ENCODE peak calls at places on chromosome 17, in ten cellular contexts. U, Y, X, V, H, Z, Q, K, J and B are unnamed samples.

GRCh38 chr17:50048146-50048720 is 7.7 kb upstream of the ITGA3 start:
- DNase-seq in U (no peak), Y (no peak), X (no peak), V (no peak), H (no peak), Z (peak), Q (no peak), K (no peak), J (peak), B (no peak)

GRCh38 chr17:57724038-57724728 is 20.9 kb downstream of the CCDC182 start:
- DNase-seq in U (no peak), Y (no peak), X (no peak), V (no peak), H (no peak), Z (no peak), Q (peak), K (peak), J (no peak), B (no peak)

GRCh38 chr17:58679263-58680037 is 12.4 kb downstream of the TEX14 start:
- DNase-seq in U (no peak), Y (no peak), X (no peak), V (no peak), H (no peak), Z (peak), Q (peak), K (no peak), J (peak), B (peak)

GRCh38 chr17:4554997-4555799 is at the start of gene MYBBP1A:
- DNase-seq in U (peak), Y (peak), X (peak), V (peak), H (peak), Z (peak), Q (peak), K (peak), J (peak), B (peak)

GRCh38 chr17:17506893-17507464 is 10.8 kb upstream of the RASD1 start:
- DNase-seq in U (no peak), Y (no peak), X (no peak), V (peak), H (no peak), Z (no peak), Q (no peak), K (no peak), J (no peak), B (no peak)

GRCh38 chr17:43816336-43817320 is 16.3 kb downstream of the MPP3 start:
- DNase-seq in U (no peak), Y (no peak), X (no peak), V (no peak), H (no peak), Z (no peak), Q (no peak), K (no peak), J (no peak), B (no peak)

GRCh38 chr17:31550389-31551056 is 159.0 kb downstream of the RAB11FIP4 start:
- DNase-seq in U (no peak), Y (no peak), X (no peak), V (no peak), H (peak), Z (no peak), Q (no peak), K (no peak), J (peak), B (no peak)

GRCh38 chr17:80427366-80428282 is 12.7 kb downstream of the ENDOV start:
- DNase-seq in U (no peak), Y (peak), X (no peak), V (no peak), H (no peak), Z (no peak), Q (no peak), K (no peak), J (no peak), B (no peak)

GRCh38 chr17:78965369-78965982 is 14.2 kb downstream of the LGALS3BP start:
- DNase-seq in U (no peak), Y (no peak), X (no peak), V (no peak), H (peak), Z (no peak), Q (no peak), K (no peak), J (no peak), B (no peak)

GRCh38 chr17:27625856-27626255 is 5.1 kb upstream of the LGALS9 start:
- DNase-seq in U (no peak), Y (no peak), X (no peak), V (no peak), H (no peak), Z (no peak), Q (no peak), K (no peak), J (no peak), B (no peak)

GRCh38 chr17:16001498-16001897 is 1.9 kb downstream of the TTC19 start:
- DNase-seq in U (peak), Y (no peak), X (no peak), V (no peak), H (no peak), Z (peak), Q (no peak), K (no peak), J (no peak), B (peak)

GRCh38 chr17:39277110-39277509 is 51.4 kb upstream of the STAC2 start:
- DNase-seq in U (no peak), Y (no peak), X (no peak), V (no peak), H (no peak), Z (no peak), Q (no peak), K (no peak), J (no peak), B (no peak)

GRCh38 chr17:68450391-68450790 is 6.9 kb downstream of the WIPI1 start:
- DNase-seq in U (no peak), Y (no peak), X (no peak), V (no peak), H (no peak), Z (no peak), Q (no peak), K (no peak), J (no peak), B (no peak)

GRCh38 chr17:60137731-60138130 is 12.0 kb upstream of the CA4 start:
- DNase-seq in U (no peak), Y (no peak), X (no peak), V (no peak), H (no peak), Z (no peak), Q (no peak), K (no peak), J (no peak), B (no peak)

GRCh38 chr17:81309140-81309858 is 14.2 kb upstream of the SLC38A10 start:
- DNase-seq in U (peak), Y (peak), X (peak), V (peak), H (no peak), Z (peak), Q (peak), K (peak), J (peak), B (peak)

GRCh38 chr17:43754947-43755346 is 3.6 kb downstream of the SOST start:
- DNase-seq in U (no peak), Y (no peak), X (no peak), V (no peak), H (no peak), Z (no peak), Q (no peak), K (no peak), J (no peak), B (no peak)

GRCh38 chr17:17526369-17526768 is 30.2 kb upstream of the RASD1 start:
- DNase-seq in U (no peak), Y (no peak), X (no peak), V (peak), H (peak), Z (no peak), Q (no peak), K (peak), J (no peak), B (no peak)

GRCh38 chr17:20073056-20073979 is 64.2 kb downstream of the SPECC1 start:
- DNase-seq in U (peak), Y (no peak), X (peak), V (peak), H (peak), Z (no peak), Q (peak), K (peak), J (peak), B (peak)

GRCh38 chr17:65218261-65218660 is 81.1 kb downstream of the RGS9 start:
- DNase-seq in U (no peak), Y (no peak), X (no peak), V (no peak), H (no peak), Z (no peak), Q (no peak), K (no peak), J (no peak), B (no peak)

GRCh38 chr17:17702821-17703607 is 21.8 kb downstream of the RAI1 start:
- DNase-seq in U (no peak), Y (no peak), X (no peak), V (peak), H (peak), Z (no peak), Q (no peak), K (peak), J (no peak), B (no peak)

GRCh38 chr17:72158895-72159885 is 38.4 kb downstream of the SOX9 start:
- DNase-seq in U (peak), Y (no peak), X (no peak), V (no peak), H (no peak), Z (no peak), Q (no peak), K (no peak), J (peak), B (peak)

GRCh38 chr17:17511293-17511741 is 15.1 kb upstream of the RASD1 start:
- DNase-seq in U (no peak), Y (no peak), X (no peak), V (no peak), H (no peak), Z (no peak), Q (peak), K (no peak), J (no peak), B (no peak)

GRCh38 chr17:43803758-43804157 is 23.5 kb downstream of the CFAP97D1 start:
- DNase-seq in U (no peak), Y (no peak), X (no peak), V (no peak), H (no peak), Z (no peak), Q (no peak), K (no peak), J (no peak), B (peak)

GRCh38 chr17:68197997-68198930 is 49.6 kb upstream of the AMZ2 start:
- DNase-seq in U (no peak), Y (peak), X (no peak), V (no peak), H (no peak), Z (peak), Q (no peak), K (no peak), J (no peak), B (no peak)

GRCh38 chr17:65564793-65565192 is 3.3 kb upstream of the AXIN2 start:
- DNase-seq in U (no peak), Y (peak), X (no peak), V (no peak), H (peak), Z (no peak), Q (no peak), K (peak), J (peak), B (peak)

GRCh38 chr17:185445-186138 is 4.1 kb upstream of the DOC2B start:
- DNase-seq in U (no peak), Y (peak), X (no peak), V (no peak), H (no peak), Z (no peak), Q (no peak), K (no peak), J (no peak), B (no peak)

GRCh38 chr17:17716837-17717523 is 35.7 kb downstream of the RAI1 start:
- DNase-seq in U (no peak), Y (no peak), X (no peak), V (no peak), H (no peak), Z (no peak), Q (no peak), K (no peak), J (no peak), B (no peak)

GRCh38 chr17:30926516-30926915 is 4.8 kb downstream of the ADAP2 start:
- DNase-seq in U (no peak), Y (no peak), X (no peak), V (no peak), H (no peak), Z (no peak), Q (no peak), K (no peak), J (no peak), B (no peak)

GRCh38 chr17:80297996-80298560 is 37.4 kb downstream of the RNF213 start:
- DNase-seq in U (no peak), Y (no peak), X (no peak), V (no peak), H (no peak), Z (no peak), Q (no peak), K (no peak), J (no peak), B (no peak)

GRCh38 chr17:410674-411401 is 58.2 kb upstream of the RPH3AL start:
- DNase-seq in U (peak), Y (peak), X (no peak), V (no peak), H (no peak), Z (no peak), Q (peak), K (peak), J (peak), B (peak)

GRCh38 chr17:60354223-60354622 is 37.7 kb downstream of the USP32 start:
- DNase-seq in U (peak), Y (no peak), X (no peak), V (no peak), H (no peak), Z (peak), Q (peak), K (no peak), J (peak), B (peak)

GRCh38 chr17:38892083-38892482 is 22.2 kb downstream of the LASP1 start:
- DNase-seq in U (no peak), Y (no peak), X (no peak), V (no peak), H (no peak), Z (no peak), Q (no peak), K (no peak), J (no peak), B (no peak)

GRCh38 chr17:78343433-78344201 is 16.3 kb downstream of the SOCS3 start:
- DNase-seq in U (no peak), Y (no peak), X (no peak), V (no peak), H (peak), Z (no peak), Q (peak), K (no peak), J (no peak), B (no peak)

GRCh38 chr17:30961213-30962188 is 9.3 kb upstream of the RNF135 start:
- DNase-seq in U (peak), Y (peak), X (no peak), V (no peak), H (no peak), Z (no peak), Q (peak), K (peak), J (no peak), B (peak)

GRCh38 chr17:27463235-27463677 is 7.0 kb downstream of the KSR1 start:
- DNase-seq in U (peak), Y (no peak), X (no peak), V (no peak), H (no peak), Z (no peak), Q (no peak), K (no peak), J (no peak), B (no peak)

GRCh38 chr17:45004388-45004787 is 36.3 kb upstream of the C1QL1 start:
- DNase-seq in U (no peak), Y (no peak), X (no peak), V (no peak), H (no peak), Z (no peak), Q (no peak), K (no peak), J (no peak), B (no peak)

GRCh38 chr17:44999433-44999832 is 31.3 kb upstream of the C1QL1 start:
- DNase-seq in U (no peak), Y (no peak), X (no peak), V (no peak), H (no peak), Z (no peak), Q (no peak), K (no peak), J (no peak), B (no peak)

GRCh38 chr17:45003877-45004276 is 35.8 kb upstream of the C1QL1 start:
- DNase-seq in U (no peak), Y (peak), X (no peak), V (no peak), H (no peak), Z (no peak), Q (no peak), K (no peak), J (no peak), B (no peak)

GRCh38 chr17:44998646-44999045 is 30.5 kb upstream of the C1QL1 start:
- DNase-seq in U (no peak), Y (no peak), X (no peak), V (no peak), H (no peak), Z (no peak), Q (no peak), K (no peak), J (no peak), B (no peak)

DNA sequence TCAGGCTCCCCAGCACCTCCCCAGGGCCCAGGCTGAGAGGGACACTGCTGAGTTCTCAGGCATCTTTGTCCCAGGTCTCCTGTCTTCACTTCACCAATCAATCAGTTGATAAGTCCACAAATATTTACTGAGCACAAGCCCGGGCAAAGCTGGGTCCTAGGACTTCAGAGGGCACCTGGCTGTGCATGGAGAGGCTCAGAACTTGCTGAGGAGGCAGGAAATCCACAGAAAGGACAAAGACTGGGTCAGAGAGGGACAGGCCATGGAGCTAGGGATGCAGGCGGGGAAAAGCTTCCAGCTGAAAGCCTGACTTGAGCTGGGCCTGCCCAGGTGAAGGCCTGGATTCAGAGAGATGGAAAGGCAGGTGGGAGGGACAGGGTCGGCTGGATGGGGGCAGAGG is 33.2 kb upstream of the C1QL1 start:
- DNase-seq in U (no peak), Y (no peak), X (no peak), V (no peak), H (no peak), Z (no peak), Q (no peak), K (no peak), J (no peak), B (no peak)
- TF ChIP-seq CTCF in U (no peak), Y (no peak), X (no peak), V (no peak), H (no peak), Z (no peak), Q (no peak), K (no peak), J (no peak), B (no peak)

GRCh38 chr17:82412535-82413520 is 5.3 kb upstream of the HEXD start:
- DNase-seq in U (no peak), Y (no peak), X (no peak), V (no peak), H (no peak), Z (no peak), Q (no peak), K (no peak), J (no peak), B (no peak)
- H3K4me3 ChIP-seq in U (no peak), Y (no peak), X (no peak), V (no peak), H (no peak), Z (no peak), Q (no peak), K (no peak), J (no peak), B (no peak)

DNA sequence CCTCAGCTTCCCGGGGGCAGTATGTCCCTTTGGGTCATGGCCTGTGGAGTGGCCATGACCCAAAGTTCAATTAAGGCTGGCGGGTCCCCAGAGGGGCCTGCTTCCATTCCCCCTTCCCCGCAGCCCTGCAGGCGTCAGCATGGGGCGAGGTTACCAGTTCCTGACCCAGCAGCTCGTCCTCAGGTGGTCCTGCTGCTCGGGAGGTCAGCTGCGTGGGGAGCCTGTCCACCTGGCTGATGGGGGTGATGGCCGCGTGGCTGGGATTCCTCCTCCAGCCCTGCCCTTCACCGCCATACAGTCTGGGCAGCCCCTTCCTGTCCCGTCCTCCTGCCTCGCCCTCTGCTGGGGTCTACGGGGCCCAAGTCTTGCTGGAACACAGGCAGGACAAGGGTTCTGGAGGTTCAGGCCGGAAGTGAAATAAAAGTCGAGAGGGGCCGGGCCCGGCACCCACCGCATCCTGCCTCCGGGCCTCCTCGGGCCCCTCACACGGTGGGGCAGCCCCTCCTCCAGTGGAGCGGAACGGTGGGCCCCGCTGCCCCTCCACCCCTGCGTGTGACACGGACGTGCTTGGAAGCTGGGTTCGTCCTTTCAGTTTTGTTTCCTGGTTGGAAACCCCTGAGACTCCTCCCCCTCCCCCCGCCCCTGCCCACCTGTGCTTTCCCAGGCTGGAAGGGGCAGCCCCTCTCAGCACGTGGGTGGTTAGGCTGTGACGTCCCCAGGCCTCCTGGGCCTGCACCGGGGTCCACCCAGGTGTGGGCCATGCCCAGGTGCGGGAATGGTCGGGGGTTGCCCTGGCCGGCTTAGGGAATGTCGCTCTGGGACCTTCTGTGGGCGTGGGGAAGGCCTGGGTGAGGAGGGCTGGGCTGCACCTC is 6.8 kb downstream of the UBALD2 start:
- DNase-seq in U (no peak), Y (no peak), X (no peak), V (no peak), H (no peak), Z (no peak), Q (no peak), K (no peak), J (peak), B (no peak)
- TF ChIP-seq CTCF in U (no peak), Y (no peak), X (no peak), V (no peak), H (no peak), Z (no peak), Q (no peak), K (no peak), J (no peak), B (no peak)

GRCh38 chr17:41547921-41548843 is 20.1 kb upstream of the KRT19 start:
- DNase-seq in U (peak), Y (no peak), X (peak), V (peak), H (peak), Z (peak), Q (peak), K (peak), J (peak), B (peak)

GRCh38 chr17:41546819-41547218 is 18.7 kb upstream of the KRT19 start:
- DNase-seq in U (no peak), Y (no peak), X (no peak), V (no peak), H (no peak), Z (no peak), Q (no peak), K (no peak), J (no peak), B (no peak)

GRCh38 chr17:41547378-41547841 is 19.3 kb upstream of the KRT19 start:
- DNase-seq in U (no peak), Y (peak), X (no peak), V (no peak), H (peak), Z (peak), Q (no peak), K (no peak), J (peak), B (peak)

GRCh38 chr17:41549596-41550039 is 21.5 kb upstream of the KRT19 start:
- DNase-seq in U (no peak), Y (no peak), X (no peak), V (no peak), H (no peak), Z (peak), Q (no peak), K (no peak), J (no peak), B (no peak)

DNA sequence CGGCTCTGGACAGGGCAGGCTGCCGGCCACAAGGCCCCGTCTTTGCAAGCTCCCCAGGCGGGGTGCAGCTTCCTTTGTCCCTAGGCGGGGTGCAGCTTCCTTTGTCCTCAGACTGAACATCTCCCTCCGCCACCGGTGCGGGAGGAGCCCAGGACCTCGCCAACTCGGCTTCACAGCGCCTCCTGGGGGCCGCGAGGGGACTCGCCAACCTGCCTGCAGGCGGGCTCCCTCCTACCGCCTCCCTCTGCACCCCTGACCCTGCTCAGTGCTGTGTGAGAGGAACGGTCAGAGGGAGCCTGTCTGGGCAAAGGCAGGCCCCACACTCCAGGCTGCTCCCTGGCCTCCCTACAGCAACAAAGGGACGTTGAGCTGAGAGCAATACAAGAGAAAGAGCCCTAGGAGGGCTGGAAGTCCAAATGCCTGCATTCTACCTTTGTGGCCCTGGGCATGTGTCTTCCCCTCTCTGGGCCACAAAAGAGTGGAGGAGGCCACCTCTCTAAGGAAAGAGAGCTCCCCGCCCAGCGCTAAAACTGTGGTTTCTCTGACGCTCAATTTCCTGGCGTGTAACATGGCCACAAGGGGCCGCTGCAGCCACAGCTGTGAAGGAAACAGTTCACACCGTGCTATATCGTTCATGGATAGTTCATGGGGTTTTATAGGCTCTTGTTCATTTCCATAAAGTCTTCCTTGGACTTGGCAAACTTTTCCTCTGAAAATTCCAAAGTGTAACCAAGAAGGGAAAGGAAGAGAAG is 20.9 kb upstream of the KRT19 start:
- DNase-seq in U (peak), Y (peak), X (peak), V (peak), H (peak), Z (peak), Q (peak), K (peak), J (peak), B (peak)
- H3K4me3 ChIP-seq in U (no peak), Y (no peak), X (no peak), V (peak), H (no peak), Z (peak), Q (no peak), K (no peak), J (no peak), B (peak)